ENCODE peak calls at places on chromosomes 6 and 20, in seven cellular contexts. J, L, I, A, H, T and R are unnamed samples.
A peak's percentile ranks its signal among the peaks of the same experiment; 100 is the strongest.

GRCh38 chr20:23228912-23229311 is 121.7 kb upstream of the NXT1 start:
- DNase-seq in J (peak; percentile 96), L (no peak), I (no peak), A (no peak), H (peak; percentile 52), T (no peak), R (no peak)

GRCh38 chr6:13175759-13176158 is 152.6 kb downstream of the TBC1D7 start:
- DNase-seq in J (no peak), L (no peak), I (no peak), A (no peak), H (no peak), T (no peak), R (no peak)

GRCh38 chr6:1262704-1263038 is 49.2 kb upstream of the FOXQ1 start:
- DNase-seq in J (no peak), L (no peak), I (no peak), A (no peak), H (no peak), T (no peak), R (no peak)

GRCh38 chr20:38842558-38842981 is 37.1 kb downstream of the PPP1R16B start:
- DNase-seq in J (no peak), L (no peak), I (peak; percentile 77), A (no peak), H (no peak), T (no peak), R (no peak)

GRCh38 chr6:142014515-142014914 is 118.2 kb upstream of the GJE1 start:
- DNase-seq in J (peak; percentile 90), L (peak; percentile 91), I (no peak), A (no peak), H (peak; percentile 66), T (peak; percentile 91), R (no peak)

GRCh38 chr20:13042458-13042794 is 33.7 kb downstream of the SPTLC3 start:
- DNase-seq in J (no peak), L (no peak), I (no peak), A (no peak), H (no peak), T (no peak), R (no peak)

GRCh38 chr6:105810105-105810921 is 275.8 kb upstream of the PRDM1 start:
- DNase-seq in J (peak; percentile 92), L (peak; percentile 76), I (peak; percentile 34), A (no peak), H (peak; percentile 83), T (peak; percentile 17), R (no peak)

GRCh38 chr20:56631318-56631989 is 2.3 kb downstream of the TFAP2C start:
- DNase-seq in J (no peak), L (no peak), I (no peak), A (no peak), H (no peak), T (no peak), R (no peak)

GRCh38 chr6:44701637-44702101 is 314.2 kb downstream of the CDC5L start:
- DNase-seq in J (peak; percentile 78), L (peak; percentile 47), I (no peak), A (no peak), H (peak; percentile 55), T (no peak), R (no peak)